ENCODE peak calls at places on chromosomes 16 and 17, in four cellular contexts. M, C, B and J are unnamed samples.

GRCh38 chr17:231966-232807 is 50.7 kb upstream of the DOC2B start:
- DNase-seq in M (peak), C (no peak), B (no peak), J (no peak)

GRCh38 chr17:30924341-30924740 is 2.6 kb downstream of the ADAP2 start:
- DNase-seq in C (no peak), M (no peak), B (no peak), J (no peak)

GRCh38 chr17:67605259-67605912 is 112.3 kb upstream of the NOL11 start:
- DNase-seq in M (peak), B (no peak), C (peak), J (peak)

GRCh38 chr17:60330731-60331130 is 61.2 kb downstream of the USP32 start:
- DNase-seq in M (no peak), C (no peak), B (no peak), J (peak)

GRCh38 chr16:28098171-28098958 is 34.9 kb upstream of the GSG1L start:
- DNase-seq in B (no peak), C (no peak), M (no peak), J (no peak)

GRCh38 chr17:45833826-45834439 is 10.7 kb upstream of the SPPL2C start:
- DNase-seq in B (no peak), M (no peak), C (peak), J (no peak)

GRCh38 chr16:81632392-81633146 is 146.5 kb upstream of the PLCG2 start:
- DNase-seq in B (peak), M (no peak), C (no peak), J (peak)

GRCh38 chr17:17064322-17064721 is 22.1 kb downstream of the MPRIP start:
- DNase-seq in B (no peak), C (no peak), M (no peak), J (no peak)

GRCh38 chr17:73952498-73953205 is 250.8 kb upstream of the RPL38 start:
- DNase-seq in B (no peak), M (no peak), C (peak), J (peak)

GRCh38 chr16:4653981-4654380 is 29.4 kb downstream of the MGRN1 start:
- DNase-seq in B (no peak), M (no peak), C (peak), J (no peak)

GRCh38 chr17:16922386-16923096 is 49.4 kb downstream of the TNFRSF13B start:
- DNase-seq in B (no peak), M (peak), C (no peak), J (no peak)